ENCODE peak calls at places on chromosomes 13 and 19, in four cellular contexts. A is HEK293T, K is psoas muscle, Y is T-helper 17 cell. C is an unnamed sample.

GRCh38 chr13:98752942-98753290 is 444 bp upstream of the SLC15A1 start:
- DNase-seq in Y (no peak), A (no peak), K (no peak), C (no peak)

GRCh38 chr13:40190656-40191100 is 475.8 kb downstream of the FOXO1 start:
- DNase-seq in K (no peak), A (no peak), Y (peak; percentile 40), C (no peak)

GRCh38 chr19:7792286-7792685 is 29.2 kb downstream of the CLEC4M start:
- DNase-seq in A (no peak), K (no peak), Y (no peak), C (no peak)

GRCh38 chr13:36275190-36276002 is 22.2 kb downstream of the CCDC169 start:
- DNase-seq in Y (no peak), K (no peak), A (peak; percentile 36), C (no peak)

GRCh38 chr19:2519482-2519881 is 43.6 kb downstream of the GADD45B start:
- DNase-seq in A (no peak), K (no peak), Y (no peak), C (no peak)

GRCh38 chr19:49767380-49767779 is 579 bp downstream of the AP2A1 start:
- DNase-seq in A (no peak), K (no peak), Y (no peak), C (no peak)

GRCh38 chr19:48806518-48806817 is 4.4 kb downstream of the BCAT2 start:
- DNase-seq in A (no peak), K (peak; percentile 48), Y (no peak), C (no peak)

GRCh38 chr13:98575009-98575866 is 1.7 kb downstream of the STK24 start:
- DNase-seq in K (no peak), Y (no peak), A (no peak), C (no peak)

GRCh38 chr13:44801990-44802389 is 187.3 kb downstream of the NUFIP1 start:
- DNase-seq in K (no peak), A (no peak), Y (no peak), C (no peak)

GRCh38 chr13:19862511-19863313 is 737 bp downstream of the ZMYM5 start:
- DNase-seq in A (peak; percentile 8), K (peak; percentile 62), Y (peak; percentile 36), C (no peak)

GRCh38 chr19:48627865-48628314 is 8.6 kb downstream of the SPHK2 start:
- DNase-seq in Y (no peak), A (no peak), K (no peak), C (no peak)

GRCh38 chr19:46386996-46387712 is 26.2 kb downstream of the CCDC8 start:
- DNase-seq in K (no peak), Y (no peak), A (no peak), C (no peak)

GRCh38 chr19:21680679-21681078 is 86.7 kb downstream of the ZNF100 start:
- DNase-seq in K (no peak), A (no peak), Y (no peak), C (peak; percentile 62)

GRCh38 chr19:55554749-55555152 is 9.4 kb upstream of the SBK3 start:
- DNase-seq in K (no peak), A (no peak), Y (no peak), C (no peak)

C was measured in GF-D8.